ENCODE peak calls at places on chromosomes 13 and 19, in seven cellular contexts. E is CD8-positive, alpha-beta T cell; P is left lung; F is CD4-positive, alpha-beta T cell; O is upper lobe of left lung; V is lower lobe of right lung; N is body of pancreas. L is an unnamed sample.

GRCh38 chr13:38848360-38848759 is 142.3 kb downstream of the STOML3 start:
- ATAC-seq in O (no peak), F (no peak), N (no peak), P (no peak), E (no peak), V (no peak), L (no peak)

GRCh38 chr19:28420731-28421550 is 792.0 kb downstream of the UQCRFS1 start:
- ATAC-seq in V (no peak), F (no peak), N (no peak), E (no peak), O (no peak), P (no peak), L (no peak)

GRCh38 chr19:33649919-33650305 is 28.2 kb downstream of the CHST8 start:
- ATAC-seq in V (no peak), N (no peak), P (no peak), E (no peak), O (no peak), F (no peak), L (no peak)

GRCh38 chr19:3398114-3398899 is 31.9 kb downstream of the NFIC start:
- ATAC-seq in N (peak), P (peak), F (no peak), E (no peak), V (peak), O (peak), L (peak)

GRCh38 chr13:43694265-43694664 is 92.5 kb downstream of the ENOX1 start:
- ATAC-seq in P (no peak), O (no peak), F (no peak), V (no peak), N (no peak), E (no peak), L (no peak)

GRCh38 chr13:74574964-74575728 is 440.9 kb upstream of the KLF12 start:
- ATAC-seq in V (no peak), F (no peak), N (no peak), O (no peak), E (no peak), P (no peak), L (peak)

GRCh38 chr19:54415208-54415900 is at the start of gene TTYH1:
- ATAC-seq in O (no peak), P (no peak), V (no peak), E (peak), F (peak), N (peak), L (no peak)

GRCh38 chr13:46685006-46685730 is 111.8 kb downstream of the ESD start:
- ATAC-seq in N (no peak), F (no peak), O (no peak), V (no peak), P (no peak), E (no peak), L (no peak)

GRCh38 chr19:15986694-15987093 is 37.9 kb downstream of the OR10H4 start:
- ATAC-seq in F (no peak), V (no peak), P (no peak), O (no peak), N (no peak), E (no peak), L (no peak)

GRCh38 chr13:50130686-50131051 is 115.4 kb downstream of the KCNRG start:
- ATAC-seq in O (no peak), P (peak), E (peak), N (no peak), F (peak), V (no peak), L (no peak)

GRCh38 chr19:42155796-42156195 is 23.6 kb upstream of the POU2F2 start:
- ATAC-seq in P (no peak), F (no peak), E (no peak), O (no peak), V (no peak), N (no peak), L (no peak)

GRCh38 chr19:18300930-18301717 is 19.7 kb upstream of the JUND start:
- ATAC-seq in F (no peak), E (no peak), V (peak), O (peak), P (peak), N (peak), L (peak)

GRCh38 chr19:4359627-4360000 is 16.3 kb downstream of the MPND start:
- ATAC-seq in P (no peak), E (no peak), F (no peak), V (no peak), N (no peak), O (no peak), L (peak)

GRCh38 chr13:98299243-98299953 is 122.3 kb upstream of the RNF113B start:
- ATAC-seq in F (no peak), P (no peak), E (no peak), V (no peak), O (no peak), N (no peak), L (no peak)

GRCh38 chr19:29665826-29666633 is 769 bp downstream of the PLEKHF1 start:
- ATAC-seq in F (no peak), N (peak), P (peak), E (no peak), V (peak), O (peak), L (peak)

GRCh38 chr19:32404939-32405430 is 585 bp upstream of the DPY19L3 start:
- ATAC-seq in E (peak), N (peak), V (peak), P (peak), F (peak), O (peak), L (peak)

GRCh38 chr19:32401992-32402391 is 3.6 kb upstream of the DPY19L3 start:
- ATAC-seq in V (no peak), F (no peak), N (no peak), O (no peak), E (no peak), P (no peak), L (no peak)

GRCh38 chr19:32405431-32406160 is at the start of gene DPY19L3:
- ATAC-seq in F (peak), E (peak), P (peak), N (peak), V (peak), O (peak), L (peak)

GRCh38 chr19:32404213-32404938 is 1.2 kb upstream of the DPY19L3 start:
- ATAC-seq in P (no peak), E (no peak), O (no peak), N (no peak), V (no peak), F (no peak), L (no peak)

GRCh38 chr19:32403291-32403995 is 2.1 kb upstream of the DPY19L3 start:
- ATAC-seq in E (no peak), F (no peak), P (no peak), O (no peak), N (no peak), V (no peak), L (no peak)
- H3K27ac ChIP-seq in E (no peak), F (no peak), P (no peak), O (no peak), N (no peak), V (no peak), L (no peak)

GRCh38 chr19:752652-753517 is 2.0 kb downstream of the MISP start:
- ATAC-seq in P (peak), E (no peak), O (peak), V (peak), F (no peak), N (peak), L (peak)
- H3K27ac ChIP-seq in P (peak), E (no peak), O (peak), V (peak), F (no peak), N (no peak), L (peak)

DNA sequence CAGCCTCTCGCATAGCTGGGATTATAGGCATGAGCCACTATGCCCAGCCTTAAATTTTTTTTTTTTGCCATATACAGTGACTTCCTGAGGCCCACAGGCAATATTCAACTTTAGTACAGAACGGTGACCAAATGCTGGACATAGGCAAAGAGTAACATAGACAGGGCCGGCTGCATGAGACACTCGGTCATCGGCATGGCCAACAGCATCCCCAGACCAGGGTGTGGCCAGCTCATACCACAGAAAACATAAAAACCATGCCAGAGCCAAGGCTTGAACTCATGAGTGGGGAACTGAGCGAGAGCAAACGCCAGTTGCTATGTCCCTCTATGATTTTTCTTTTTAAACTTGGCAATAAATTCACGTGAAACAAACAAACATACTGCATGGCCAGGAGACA is 17.0 kb downstream of the KANK2 start:
- ATAC-seq in N (no peak), P (no peak), V (no peak), O (no peak), E (no peak), F (no peak), L (peak)
- H3K27ac ChIP-seq in N (no peak), P (no peak), V (peak), O (peak), E (no peak), F (no peak), L (peak)

DNA sequence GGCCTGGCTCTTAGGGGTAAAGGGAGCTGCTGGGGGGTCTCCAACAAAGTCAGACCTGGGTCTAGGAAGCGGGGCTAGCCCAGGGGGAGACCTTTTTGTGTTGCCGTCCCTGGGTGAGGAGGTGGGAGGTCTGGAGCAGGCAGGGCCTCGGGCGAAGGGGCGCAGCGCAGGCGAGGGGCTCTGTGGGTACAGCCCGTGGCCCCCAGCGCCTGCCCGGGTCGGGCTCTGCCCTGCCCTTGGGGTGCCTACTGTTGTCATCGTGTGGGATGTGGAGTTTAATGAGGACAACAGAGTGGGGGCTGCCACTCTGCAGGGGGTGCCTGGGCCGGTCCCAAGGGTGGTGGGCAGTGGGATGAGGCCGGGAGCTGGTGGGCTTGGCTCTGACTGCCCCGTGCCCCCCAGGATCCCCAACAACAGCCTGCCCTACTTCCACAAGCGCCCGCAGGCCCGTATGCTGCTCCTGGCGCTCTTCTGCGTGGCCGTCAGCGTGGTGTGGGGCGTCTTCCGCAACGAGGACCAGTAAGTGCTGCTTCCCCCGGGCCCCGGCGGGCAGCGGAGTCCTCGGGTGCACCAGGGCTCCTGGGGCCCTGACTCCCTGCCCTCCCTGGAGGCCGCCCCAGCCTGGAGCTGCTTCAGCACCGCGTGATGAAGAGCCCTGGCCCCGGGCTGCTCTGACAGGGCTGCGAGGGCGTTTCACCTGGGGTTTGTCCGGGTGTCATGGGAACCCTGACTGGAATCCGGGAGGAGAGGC is 12.2 kb downstream of the SPPL2B start:
- ATAC-seq in F (no peak), N (no peak), E (no peak), O (no peak), P (no peak), V (no peak), L (no peak)
- H3K27ac ChIP-seq in F (no peak), N (no peak), E (no peak), O (no peak), P (no peak), V (no peak), L (no peak)

GRCh38 chr13:20442370-20442769 is 83.3 kb downstream of the CRYL1 start:
- ATAC-seq in F (no peak), V (no peak), O (no peak), E (no peak), N (no peak), P (no peak), L (no peak)

GRCh38 chr13:20439261-20439660 is 86.4 kb downstream of the CRYL1 start:
- ATAC-seq in N (no peak), P (no peak), F (no peak), O (no peak), V (no peak), E (no peak), L (no peak)

GRCh38 chr13:20441066-20441465 is 84.6 kb downstream of the CRYL1 start:
- ATAC-seq in E (no peak), N (no peak), V (no peak), F (no peak), O (no peak), P (no peak), L (no peak)

GRCh38 chr13:20442798-20443381 is 82.8 kb downstream of the CRYL1 start:
- ATAC-seq in N (no peak), F (no peak), P (no peak), O (no peak), E (no peak), V (no peak), L (no peak)

DNA sequence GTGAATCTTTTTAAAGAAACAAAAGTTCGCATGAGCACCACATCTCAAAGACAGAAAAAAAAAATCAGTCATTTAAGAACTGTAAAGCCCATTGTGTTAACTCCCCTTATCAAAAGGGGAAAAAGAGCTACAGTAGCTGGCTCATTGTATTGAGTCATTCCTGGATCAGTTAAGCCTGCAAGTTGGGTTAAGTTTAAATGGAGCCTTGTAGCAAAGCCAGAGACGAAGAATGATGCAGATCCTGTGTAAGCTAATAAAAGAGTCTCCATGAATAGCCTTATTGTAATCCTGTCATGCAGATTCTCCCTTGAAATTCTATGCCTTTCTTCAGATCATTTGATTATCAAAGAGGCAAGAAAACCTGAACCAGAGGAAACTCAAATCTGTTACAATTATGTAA is 83.8 kb downstream of the CRYL1 start:
- ATAC-seq in F (no peak), P (no peak), N (no peak), E (no peak), O (no peak), V (no peak), L (no peak)
- H3K27ac ChIP-seq in F (no peak), P (no peak), N (no peak), E (no peak), O (no peak), V (no peak), L (no peak)

DNA sequence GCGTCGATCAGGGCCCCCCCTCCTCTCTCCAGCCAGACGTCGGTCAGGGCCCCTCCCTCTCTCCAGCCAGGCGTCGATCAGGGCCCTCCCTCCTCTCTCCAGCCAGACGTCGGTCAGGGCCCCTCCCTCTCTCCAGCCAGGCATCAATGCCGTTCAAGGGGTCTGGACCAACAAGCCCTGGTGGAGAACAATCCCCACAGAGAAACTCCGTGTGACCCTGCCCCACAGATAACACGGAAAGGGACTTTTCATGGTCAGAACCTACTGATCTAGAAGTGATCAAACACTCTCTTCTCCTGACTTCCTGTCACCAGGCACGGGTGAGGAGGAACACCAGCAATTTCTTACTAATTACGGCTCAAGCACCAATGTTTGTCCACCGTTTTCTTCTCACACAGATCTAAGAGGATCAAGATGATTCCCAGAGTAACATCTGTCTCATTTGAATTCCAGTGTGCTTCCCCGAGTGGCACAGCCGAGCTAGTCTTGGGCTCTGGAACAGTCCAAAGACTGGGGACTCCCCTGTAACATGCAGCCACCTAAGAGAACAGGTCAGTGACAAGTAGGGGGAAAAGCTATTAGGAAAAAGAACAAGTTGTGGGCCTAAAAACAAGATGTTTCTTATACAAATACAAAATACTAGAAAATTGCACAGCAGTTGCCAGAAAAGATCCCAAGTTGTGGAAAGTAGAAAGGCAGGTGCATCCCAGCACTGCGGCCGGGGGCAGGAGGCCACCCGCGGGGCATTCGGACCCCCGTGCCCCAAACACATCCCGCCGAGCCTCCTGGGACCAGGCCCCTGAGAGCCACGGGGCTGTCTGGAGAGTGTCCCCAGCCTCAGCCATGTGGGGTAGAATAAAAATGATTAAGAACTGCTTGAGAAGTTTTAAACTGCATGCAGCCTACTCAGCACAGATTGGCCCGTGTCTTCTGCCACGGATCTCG is 11.7 kb downstream of the RASA3 start:
- ATAC-seq in O (no peak), N (no peak), F (no peak), E (no peak), V (no peak), P (no peak), L (no peak)
- H3K27ac ChIP-seq in O (peak), N (no peak), F (peak), E (peak), V (peak), P (peak), L (peak)

DNA sequence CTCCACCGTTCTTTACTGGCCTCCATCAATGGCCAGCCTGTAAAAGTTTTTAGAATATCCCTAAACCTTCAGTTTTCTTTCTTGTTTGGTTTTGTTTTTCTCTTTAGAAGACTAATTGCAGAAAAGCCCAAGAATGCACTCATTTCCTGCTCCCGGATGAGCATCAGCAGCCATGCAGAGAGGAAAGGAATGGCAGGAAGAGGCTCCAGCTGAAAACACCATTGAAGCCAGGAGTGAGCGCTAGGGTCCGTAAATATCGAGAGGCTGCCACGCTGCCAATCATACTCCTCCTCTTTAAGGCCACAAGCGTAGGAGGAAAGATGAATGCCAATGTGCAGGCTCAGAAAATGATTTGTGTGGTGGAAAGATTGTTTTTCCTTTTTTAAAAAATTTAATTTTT is 57.4 kb upstream of the UBE2L5 start:
- ATAC-seq in O (no peak), E (no peak), F (no peak), N (no peak), P (no peak), V (no peak), L (no peak)
- H3K27ac ChIP-seq in O (no peak), E (no peak), F (no peak), N (no peak), P (no peak), V (no peak), L (no peak)

GRCh38 chr19:7494416-7495098 is 5.7 kb upstream of the PEX11G start:
- ATAC-seq in P (peak), E (no peak), O (peak), N (peak), V (no peak), F (no peak), L (peak)
- H3K27ac ChIP-seq in P (peak), E (no peak), O (peak), N (peak), V (peak), F (no peak), L (no peak)

L was measured in gastroesophageal sphincter.